ENCODE peak calls at places on chromosomes 1 and 21, in four cellular contexts. L, M, Z and Y are unnamed samples.
A peak's percentile ranks its signal among the peaks of the same experiment; 100 is the strongest.

GRCh38 chr1:11617314-11617713 is 36.9 kb downstream of the FBXO2 start:
- DNase-seq in L (no peak), Z (no peak), M (no peak), Y (no peak)

GRCh38 chr21:33229099-33229775 is 501 bp upstream of the IFNAR2 start:
- DNase-seq in M (no peak), Z (no peak), L (no peak), Y (no peak)

GRCh38 chr1:209651148-209651547 is 1.1 kb downstream of the LAMB3 start:
- DNase-seq in L (peak; percentile 56), Z (peak; percentile 65), M (no peak), Y (peak; percentile 56)

GRCh38 chr1:232630894-232631195 is 912 bp upstream of the SIPA1L2 start:
- DNase-seq in Z (no peak), M (no peak), L (no peak), Y (no peak)

GRCh38 chr1:42177551-42177981 is 13.0 kb upstream of the GUCA2A start:
- DNase-seq in L (peak; percentile 89), M (peak; percentile 58), Z (no peak), Y (no peak)

GRCh38 chr1:208280681-208281439 is 36.7 kb upstream of the PLXNA2 start:
- DNase-seq in L (no peak), Z (no peak), M (no peak), Y (no peak)

GRCh38 chr1:203424861-203425667 is 50.5 kb upstream of the PRELP start:
- DNase-seq in M (peak; percentile 47), Z (no peak), L (peak; percentile 53), Y (no peak)

GRCh38 chr1:16076871-16077250 is 3.4 kb upstream of the FAM131C start:
- DNase-seq in Z (no peak), L (peak; percentile 33), M (no peak), Y (no peak)

GRCh38 chr1:233294991-233295774 is at the start of gene PCNX2:
- DNase-seq in M (no peak), Z (peak; percentile 44), L (peak; percentile 74), Y (peak; percentile 88)

GRCh38 chr1:54337928-54338327 is 68.3 kb downstream of the SSBP3 start:
- DNase-seq in M (no peak), L (peak; percentile 78), Z (no peak), Y (no peak)

GRCh38 chr1:212979340-212980122 is 29.2 kb downstream of the VASH2 start:
- DNase-seq in L (no peak), Z (no peak), M (no peak), Y (peak; percentile 72)

GRCh38 chr1:47104816-47105215 is 32.4 kb upstream of the CYP4A22 start:
- DNase-seq in L (no peak), Z (no peak), M (no peak), Y (no peak)

GRCh38 chr1:8671313-8671917 is 146.0 kb downstream of the RERE start:
- DNase-seq in Z (no peak), M (peak; percentile 56), L (peak; percentile 84), Y (peak; percentile 44)

GRCh38 chr1:31943546-31944184 is 5.5 kb upstream of the PTP4A2 start:
- DNase-seq in Z (peak; percentile 51), L (no peak), M (no peak), Y (no peak)

GRCh38 chr21:32457360-32457840 is 44.9 kb downstream of the EVA1C start:
- DNase-seq in Z (no peak), L (peak; percentile 16), M (no peak), Y (no peak)

GRCh38 chr1:9551984-9552383 is 12.7 kb downstream of the SLC25A33 start:
- DNase-seq in Z (no peak), M (no peak), L (no peak), Y (no peak)

GRCh38 chr21:43806017-43806710 is 16.8 kb downstream of the RRP1 start:
- DNase-seq in M (no peak), L (no peak), Z (no peak), Y (peak; percentile 45)

GRCh38 chr1:234869182-234870019 is 259.2 kb downstream of the TOMM20 start:
- DNase-seq in M (no peak), L (no peak), Z (no peak), Y (no peak)

GRCh38 chr1:183304466-183305122 is 113.6 kb downstream of the NMNAT2 start:
- DNase-seq in L (no peak), Z (no peak), M (no peak), Y (no peak)

GRCh38 chr21:42835611-42836401 is 43.5 kb downstream of the WDR4 start:
- DNase-seq in M (no peak), L (no peak), Z (no peak), Y (no peak)

GRCh38 chr21:17784604-17785402 is 34.4 kb downstream of the C21orf91 start:
- DNase-seq in Z (no peak), L (no peak), M (no peak), Y (peak; percentile 47)

GRCh38 chr1:11693917-11694316 is 2.4 kb downstream of the DRAXIN start:
- DNase-seq in L (no peak), Z (no peak), M (no peak), Y (no peak)